ENCODE peak calls at places on chromosomes 6 and 20, in eight cellular contexts. One of them, this sample, is unnamed.

GRCh38 chr20:38941726-38942389 is 15.6 kb downstream of the FAM83D start:
- DNase-seq in fibroblast of lung: no peak
- DNase-seq in K562: no peak
- DNase-seq in GM23248: no peak
- DNase-seq in HCT116: no peak
- DNase-seq in HepG2: peak; percentile 63
- DNase-seq in neural progenitor cell: no peak
- DNase-seq in astrocyte: no peak
- DNase-seq in this sample: no peak

GRCh38 chr20:39103732-39104131 is 141.6 kb downstream of the DHX35 start:
- DNase-seq in fibroblast of lung: peak; percentile 4
- DNase-seq in K562: no peak
- DNase-seq in GM23248: peak; percentile 29
- DNase-seq in HCT116: no peak
- DNase-seq in HepG2: no peak
- DNase-seq in neural progenitor cell: no peak
- DNase-seq in astrocyte: peak; percentile 3
- DNase-seq in this sample: no peak

GRCh38 chr20:15375836-15376235 is 1038.4 kb upstream of the FLRT3 start:
- DNase-seq in fibroblast of lung: no peak
- DNase-seq in K562: no peak
- DNase-seq in GM23248: no peak
- DNase-seq in HCT116: no peak
- DNase-seq in HepG2: no peak
- DNase-seq in neural progenitor cell: no peak
- DNase-seq in astrocyte: no peak
- DNase-seq in this sample: no peak

GRCh38 chr6:127486934-127487333 is 27.7 kb upstream of the KIAA0408 start:
- DNase-seq in fibroblast of lung: no peak
- DNase-seq in K562: no peak
- DNase-seq in GM23248: no peak
- DNase-seq in HCT116: no peak
- DNase-seq in HepG2: no peak
- DNase-seq in neural progenitor cell: peak; percentile 13
- DNase-seq in astrocyte: no peak
- DNase-seq in this sample: no peak

GRCh38 chr6:154951400-154952200 is 43.5 kb upstream of the TIAM2 start:
- DNase-seq in fibroblast of lung: no peak
- DNase-seq in K562: peak; percentile 33
- DNase-seq in GM23248: no peak
- DNase-seq in HCT116: no peak
- DNase-seq in HepG2: no peak
- DNase-seq in neural progenitor cell: no peak
- DNase-seq in astrocyte: peak; percentile 41
- DNase-seq in this sample: peak; percentile 10

GRCh38 chr6:14258117-14258516 is 140.5 kb downstream of the CD83 start:
- DNase-seq in fibroblast of lung: no peak
- DNase-seq in K562: no peak
- DNase-seq in GM23248: peak; percentile 22
- DNase-seq in HCT116: no peak
- DNase-seq in HepG2: no peak
- DNase-seq in neural progenitor cell: no peak
- DNase-seq in astrocyte: peak; percentile 31
- DNase-seq in this sample: no peak

GRCh38 chr20:42294976-42295375 is 676.8 kb upstream of the CHD6 start:
- DNase-seq in fibroblast of lung: no peak
- DNase-seq in K562: no peak
- DNase-seq in GM23248: no peak
- DNase-seq in HCT116: no peak
- DNase-seq in HepG2: no peak
- DNase-seq in neural progenitor cell: no peak
- DNase-seq in astrocyte: no peak
- DNase-seq in this sample: no peak

GRCh38 chr20:45452238-45452637 is 17.3 kb upstream of the WFDC2 start:
- DNase-seq in fibroblast of lung: no peak
- DNase-seq in K562: no peak
- DNase-seq in GM23248: no peak
- DNase-seq in HCT116: no peak
- DNase-seq in HepG2: no peak
- DNase-seq in neural progenitor cell: no peak
- DNase-seq in astrocyte: no peak
- DNase-seq in this sample: no peak

GRCh38 chr20:59004763-59005522 is 2.1 kb downstream of the CTSZ start:
- DNase-seq in fibroblast of lung: no peak
- DNase-seq in K562: no peak
- DNase-seq in GM23248: no peak
- DNase-seq in HCT116: no peak
- DNase-seq in HepG2: peak; percentile 71
- DNase-seq in neural progenitor cell: no peak
- DNase-seq in astrocyte: no peak
- DNase-seq in this sample: no peak

GRCh38 chr6:12238191-12238590 is 52.0 kb upstream of the EDN1 start:
- DNase-seq in fibroblast of lung: no peak
- DNase-seq in K562: no peak
- DNase-seq in GM23248: no peak
- DNase-seq in HCT116: no peak
- DNase-seq in HepG2: no peak
- DNase-seq in neural progenitor cell: no peak
- DNase-seq in astrocyte: no peak
- DNase-seq in this sample: no peak

GRCh38 chr6:151399679-151400078 is 8.3 kb upstream of the ZBTB2 start:
- DNase-seq in fibroblast of lung: no peak
- DNase-seq in K562: no peak
- DNase-seq in GM23248: no peak
- DNase-seq in HCT116: no peak
- DNase-seq in HepG2: no peak
- DNase-seq in neural progenitor cell: no peak
- DNase-seq in astrocyte: peak; percentile 45
- DNase-seq in this sample: peak; percentile 80

GRCh38 chr20:9068232-9068781 is 580 bp upstream of the PLCB4 start:
- DNase-seq in fibroblast of lung: no peak
- DNase-seq in K562: peak; percentile 14
- DNase-seq in GM23248: peak; percentile 65
- DNase-seq in HCT116: no peak
- DNase-seq in HepG2: no peak
- DNase-seq in neural progenitor cell: peak; percentile 89
- DNase-seq in astrocyte: peak; percentile 17
- DNase-seq in this sample: peak; percentile 69

GRCh38 chr6:13769655-13770053 is 44.7 kb downstream of the MCUR1 start:
- DNase-seq in fibroblast of lung: no peak
- DNase-seq in K562: no peak
- DNase-seq in GM23248: peak; percentile 14
- DNase-seq in HCT116: no peak
- DNase-seq in HepG2: no peak
- DNase-seq in neural progenitor cell: no peak
- DNase-seq in astrocyte: no peak
- DNase-seq in this sample: no peak

GRCh38 chr6:154301086-154301625 is 55.4 kb downstream of the IPCEF1 start:
- DNase-seq in fibroblast of lung: no peak
- DNase-seq in K562: no peak
- DNase-seq in GM23248: no peak
- DNase-seq in HCT116: no peak
- DNase-seq in HepG2: no peak
- DNase-seq in neural progenitor cell: no peak
- DNase-seq in astrocyte: peak; percentile 18
- DNase-seq in this sample: peak; percentile 19

GRCh38 chr20:49607568-49607967 is 39.6 kb upstream of the PTGIS start:
- DNase-seq in fibroblast of lung: no peak
- DNase-seq in K562: no peak
- DNase-seq in GM23248: no peak
- DNase-seq in HCT116: no peak
- DNase-seq in HepG2: no peak
- DNase-seq in neural progenitor cell: no peak
- DNase-seq in astrocyte: no peak
- DNase-seq in this sample: no peak

GRCh38 chr6:130680118-130680517 is 147.1 kb upstream of the SMLR1 start:
- DNase-seq in fibroblast of lung: peak; percentile 64
- DNase-seq in K562: no peak
- DNase-seq in GM23248: peak; percentile 73
- DNase-seq in HCT116: no peak
- DNase-seq in HepG2: no peak
- DNase-seq in neural progenitor cell: no peak
- DNase-seq in astrocyte: peak; percentile 69
- DNase-seq in this sample: no peak

GRCh38 chr6:1950631-1951030 is 294.8 kb downstream of the GMDS start:
- DNase-seq in fibroblast of lung: no peak
- DNase-seq in K562: no peak
- DNase-seq in GM23248: no peak
- DNase-seq in HCT116: no peak
- DNase-seq in HepG2: no peak
- DNase-seq in neural progenitor cell: no peak
- DNase-seq in astrocyte: no peak
- DNase-seq in this sample: no peak
- H2AFZ ChIP-seq in fibroblast of lung: no peak overlapping the region
- H2AFZ ChIP-seq in K562: no peak overlapping the region
- H2AFZ ChIP-seq in GM23248: no peak overlapping the region
- H2AFZ ChIP-seq in HCT116: no peak overlapping the region
- H2AFZ ChIP-seq in HepG2: no peak overlapping the region
- H2AFZ ChIP-seq in neural progenitor cell: no peak overlapping the region
- H2AFZ ChIP-seq in astrocyte: no peak overlapping the region
- H2AFZ ChIP-seq in this sample: no peak overlapping the region

DNA sequence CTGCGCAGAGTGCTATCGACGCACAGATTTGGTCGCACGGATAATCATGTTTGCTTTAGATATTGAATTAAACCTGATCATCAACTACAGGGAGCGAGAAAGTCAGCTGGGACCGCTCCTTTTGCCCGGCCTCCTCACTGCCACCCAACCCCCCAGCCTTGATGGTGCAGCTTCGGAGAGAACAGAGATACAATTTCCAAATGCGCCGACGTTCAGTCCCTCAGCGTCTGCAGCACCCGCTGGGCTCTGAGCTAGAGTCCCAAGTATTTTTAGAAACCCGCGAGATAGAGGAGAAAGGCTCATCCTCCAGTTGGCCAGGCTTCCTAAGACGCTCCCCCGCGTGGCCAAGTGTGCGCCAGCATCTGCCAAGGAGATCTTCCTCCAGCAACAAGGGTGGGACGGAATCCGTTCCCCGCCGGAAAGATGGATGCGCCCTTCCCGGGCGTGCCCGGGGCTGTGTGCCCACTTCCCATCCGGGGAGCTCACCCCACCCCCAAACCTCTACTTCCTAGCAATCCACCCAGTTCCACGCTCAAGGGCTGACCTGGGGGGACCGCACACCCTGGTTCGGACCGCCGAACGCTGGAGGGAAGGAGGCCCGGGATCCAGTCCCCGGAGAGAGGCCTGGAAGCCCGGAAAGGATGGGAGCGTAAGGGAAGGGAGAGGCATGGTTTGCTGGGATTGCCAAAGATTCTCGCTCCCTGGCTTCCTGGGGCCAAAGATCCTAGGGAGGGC is 4.1 kb downstream of the NKX2-2 start:
- DNase-seq in fibroblast of lung: peak; percentile 27
- DNase-seq in K562: no peak
- DNase-seq in GM23248: peak; percentile 75
- DNase-seq in HCT116: no peak
- DNase-seq in HepG2: no peak
- DNase-seq in neural progenitor cell: peak; percentile 75
- DNase-seq in astrocyte: peak; percentile 49
- DNase-seq in this sample: no peak
- TF ChIP-seq EZH2 in fibroblast of lung: peak; percentile 46
- TF ChIP-seq EZH2 in K562: no peak
- TF ChIP-seq EZH2 in GM23248: no peak
- TF ChIP-seq EZH2 in HCT116: no peak
- TF ChIP-seq EZH2 in HepG2: peak; percentile 30
- TF ChIP-seq EZH2 in neural progenitor cell: peak; percentile 57
- TF ChIP-seq EZH2 in astrocyte: peak; percentile 67
- TF ChIP-seq EZH2 in this sample: no peak

DNA sequence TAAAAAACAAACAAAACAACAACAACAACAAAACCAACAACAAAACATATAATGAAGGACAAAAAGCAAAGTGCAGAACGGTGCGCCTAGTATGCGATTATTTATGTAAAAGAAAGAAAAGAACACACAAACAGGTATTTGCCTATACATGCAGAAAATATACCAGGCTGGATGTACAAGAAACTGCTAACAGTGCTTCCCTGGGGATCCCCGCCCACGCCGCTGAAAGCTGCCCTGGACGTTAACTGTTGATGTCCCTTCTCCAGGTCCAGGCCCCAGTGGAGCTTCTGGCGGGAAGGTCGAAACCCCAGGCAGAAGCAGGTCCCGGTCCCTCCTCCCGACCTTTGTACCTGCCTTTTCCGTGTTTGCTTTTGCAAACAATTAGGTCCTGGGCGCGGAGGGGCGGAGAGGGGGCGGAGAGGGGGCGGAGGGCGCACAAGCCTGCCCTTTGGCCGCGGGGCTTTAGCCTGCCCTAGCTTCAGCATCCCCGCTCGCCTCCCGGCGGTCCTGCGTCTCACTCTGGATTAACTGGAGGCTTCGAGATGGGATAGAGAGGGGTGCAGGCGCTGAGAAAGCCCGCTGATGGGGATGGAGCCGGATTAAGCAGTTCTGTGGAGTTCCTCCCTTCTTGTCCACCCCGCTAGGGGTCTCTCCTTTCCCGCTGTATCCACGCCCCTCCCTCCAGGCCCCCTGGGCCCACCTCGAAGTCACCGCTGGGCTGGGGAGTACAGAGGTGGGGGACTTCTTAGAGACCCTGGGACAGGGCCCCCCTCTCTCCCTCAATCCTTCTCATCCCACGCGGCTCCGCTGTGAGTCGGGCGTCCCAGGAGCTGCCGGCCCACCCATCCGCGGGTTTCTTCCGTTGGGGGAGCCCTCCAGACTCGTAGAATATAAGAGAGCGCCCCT is 8.2 kb upstream of the AHCY start:
- DNase-seq in fibroblast of lung: no peak
- DNase-seq in K562: no peak
- DNase-seq in GM23248: peak; percentile 58
- DNase-seq in HCT116: no peak
- DNase-seq in HepG2: peak; percentile 100
- DNase-seq in neural progenitor cell: peak; percentile 83
- DNase-seq in astrocyte: no peak
- DNase-seq in this sample: no peak
- H2AFZ ChIP-seq in fibroblast of lung: peak overlapping the region; percentile 19
- H2AFZ ChIP-seq in K562: no peak overlapping the region
- H2AFZ ChIP-seq in GM23248: peak overlapping the region; percentile 81
- H2AFZ ChIP-seq in HCT116: no peak overlapping the region
- H2AFZ ChIP-seq in HepG2: no peak overlapping the region
- H2AFZ ChIP-seq in neural progenitor cell: peak overlapping the region; percentile 91
- H2AFZ ChIP-seq in astrocyte: peak overlapping the region; percentile 65
- H2AFZ ChIP-seq in this sample: peak overlapping the region; percentile 72

DNA sequence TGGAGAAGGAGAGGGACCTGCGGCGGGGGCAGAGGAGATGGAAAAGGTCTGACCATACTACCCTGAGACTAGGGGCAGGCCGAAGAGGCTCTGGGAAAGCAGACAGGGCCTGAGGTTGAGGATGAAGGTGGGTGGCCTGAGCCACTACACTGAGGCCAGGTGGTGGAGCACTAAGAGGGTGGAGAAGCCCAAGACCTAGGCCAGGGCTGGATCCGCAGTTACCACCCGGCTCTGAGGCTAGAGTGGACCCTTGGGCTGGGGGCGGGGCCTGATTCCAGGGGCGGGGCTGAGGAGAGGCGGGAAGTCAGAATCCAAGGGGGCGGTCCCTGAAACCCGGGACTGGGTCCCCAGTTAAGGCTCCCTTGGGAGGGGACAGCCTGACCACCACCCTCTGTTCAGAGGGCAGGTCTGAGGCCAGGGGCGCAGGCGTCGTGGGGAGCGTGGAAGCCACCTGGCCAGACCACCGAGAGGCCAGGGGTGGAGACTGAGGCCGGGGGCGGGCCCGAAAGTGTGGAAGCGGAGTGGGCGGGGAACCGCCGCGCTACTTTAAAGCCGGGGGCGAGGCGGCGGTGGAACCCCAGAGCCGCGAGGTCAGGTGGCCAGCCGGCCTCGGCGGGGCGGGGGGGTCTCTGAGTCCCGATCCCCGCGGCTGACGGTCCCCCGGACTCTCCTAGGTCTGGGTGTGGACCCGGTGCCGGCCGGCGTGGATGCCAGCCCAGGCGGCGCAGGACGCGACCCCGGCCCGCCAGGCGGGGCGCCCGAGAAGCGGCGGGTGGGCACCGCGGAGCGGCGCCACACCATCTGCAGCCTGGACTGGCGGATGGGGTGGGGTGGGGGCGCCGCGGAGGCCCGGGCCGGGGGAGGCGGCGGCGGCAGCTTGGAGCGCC is 8.3 kb downstream of the CCM2L start:
- DNase-seq in fibroblast of lung: no peak
- DNase-seq in K562: peak; percentile 71
- DNase-seq in GM23248: peak; percentile 14
- DNase-seq in HCT116: peak; percentile 81
- DNase-seq in HepG2: peak; percentile 76
- DNase-seq in neural progenitor cell: peak; percentile 92
- DNase-seq in astrocyte: no peak
- DNase-seq in this sample: peak; percentile 53
- TF ChIP-seq EZH2 in fibroblast of lung: peak; percentile 91
- TF ChIP-seq EZH2 in K562: no peak
- TF ChIP-seq EZH2 in GM23248: peak; percentile 82
- TF ChIP-seq EZH2 in HCT116: no peak
- TF ChIP-seq EZH2 in HepG2: no peak
- TF ChIP-seq EZH2 in neural progenitor cell: no peak
- TF ChIP-seq EZH2 in astrocyte: peak; percentile 93
- TF ChIP-seq EZH2 in this sample: peak; percentile 33

This sample was measured in PC-3.